ENCODE peak calls at places on chromosomes 13 and 19, in five cellular contexts. K is H1, R is mesenchymal stem cell, I is neuronal stem cell, G is H9. B is an unnamed sample.
A peak's percentile ranks its signal among the peaks of the same experiment; 100 is the strongest.

GRCh38 chr13:21573920-21574712 is 29.9 kb downstream of the MICU2 start:
- DNase-seq in K (no peak), R (no peak), I (no peak), G (no peak), B (no peak)

GRCh38 chr19:8146877-8147575 is 2.4 kb downstream of the FBN3 start:
- DNase-seq in K (no peak), R (no peak), I (no peak), G (no peak), B (no peak)

GRCh38 chr13:106602178-106602577 is 34.2 kb upstream of the ARGLU1 start:
- DNase-seq in K (no peak), R (no peak), I (no peak), G (no peak), B (no peak)

GRCh38 chr13:42375663-42376062 is 103.7 kb downstream of the AKAP11 start:
- DNase-seq in K (no peak), R (no peak), I (no peak), G (no peak), B (no peak)

GRCh38 chr13:80132741-80133601 is 208.0 kb downstream of the SPRY2 start:
- DNase-seq in K (no peak), R (peak; percentile 93), I (no peak), G (no peak), B (no peak)

GRCh38 chr19:52535831-52536800 is 8.6 kb downstream of the ZNF808 start:
- DNase-seq in K (peak; percentile 92), R (peak; percentile 77), I (peak; percentile 82), G (peak; percentile 93), B (peak; percentile 80)

GRCh38 chr19:38666662-38667448 is 19.4 kb downstream of the ACTN4 start:
- DNase-seq in K (no peak), R (peak; percentile 95), I (peak; percentile 70), G (no peak), B (no peak)

GRCh38 chr13:71493189-71493588 is 373.8 kb downstream of the DACH1 start:
- DNase-seq in K (no peak), R (no peak), I (no peak), G (no peak), B (no peak)

GRCh38 chr19:33781996-33782395 is 14.7 kb upstream of the KCTD15 start:
- DNase-seq in K (no peak), R (no peak), I (no peak), G (no peak), B (no peak)

GRCh38 chr19:55080915-55081772 is 5.5 kb downstream of the EPS8L1 start:
- DNase-seq in K (peak; percentile 99), R (peak; percentile 81), I (no peak), G (peak; percentile 99), B (peak; percentile 67)

GRCh38 chr13:27933580-27934328 is 14.0 kb downstream of the PDX1 start:
- DNase-seq in K (no peak), R (no peak), I (no peak), G (no peak), B (no peak)

GRCh38 chr13:23753523-23753922 is 135.7 kb downstream of the MIPEP start:
- DNase-seq in K (no peak), R (peak; percentile 62), I (no peak), G (no peak), B (no peak)

GRCh38 chr13:95573226-95573625 is 20.7 kb downstream of the CLDN10 start:
- DNase-seq in K (no peak), R (no peak), I (no peak), G (no peak), B (no peak)

GRCh38 chr19:14127176-14127575 is 9.2 kb downstream of the ASF1B start:
- DNase-seq in K (no peak), R (no peak), I (no peak), G (no peak), B (no peak)

GRCh38 chr13:114130708-114131580 is 1.5 kb downstream of the RASA3 start:
- DNase-seq in K (no peak), R (peak; percentile 97), I (no peak), G (peak; percentile 55), B (no peak)

GRCh38 chr13:28864544-28864943 is 44.4 kb downstream of the MTUS2 start:
- DNase-seq in K (no peak), R (no peak), I (no peak), G (no peak), B (no peak)

GRCh38 chr19:18173572-18174294 is at the start of gene IFI30:
- DNase-seq in K (peak; percentile 84), R (peak; percentile 69), I (no peak), G (peak; percentile 89), B (peak; percentile 57)

GRCh38 chr13:113820813-113821651 is 42.8 kb downstream of the GAS6 start:
- DNase-seq in K (no peak), R (peak; percentile 99), I (no peak), G (no peak), B (peak; percentile 33)

GRCh38 chr13:42968906-42969305 is 23.1 kb downstream of the EPSTI1 start:
- DNase-seq in K (peak; percentile 67), R (no peak), I (no peak), G (peak; percentile 77), B (peak; percentile 91)

GRCh38 chr13:97233499-97233898 is 11.4 kb downstream of the MBNL2 start:
- DNase-seq in K (no peak), R (no peak), I (no peak), G (no peak), B (no peak)

GRCh38 chr13:21997726-21998125 is 326.9 kb downstream of the FGF9 start:
- DNase-seq in K (no peak), R (no peak), I (no peak), G (no peak), B (no peak)

GRCh38 chr19:10961763-10962536 is 1.1 kb downstream of the SMARCA4 start:
- DNase-seq in K (no peak), R (peak; percentile 43), I (peak; percentile 35), G (no peak), B (no peak)

GRCh38 chr19:44607049-44607448 is 6.3 kb upstream of the IGSF23 start:
- DNase-seq in K (no peak), R (peak; percentile 28), I (no peak), G (no peak), B (peak; percentile 87)

GRCh38 chr13:42729857-42730402 is 51.5 kb upstream of the FAM216B start:
- DNase-seq in K (no peak), R (no peak), I (no peak), G (no peak), B (no peak)

GRCh38 chr19:38769635-38770211 is 3.6 kb downstream of the LGALS7 start:
- DNase-seq in K (peak; percentile 93), R (peak; percentile 24), I (no peak), G (peak; percentile 85), B (peak; percentile 84)

GRCh38 chr13:51212808-51213728 is 9.1 kb upstream of the FAM124A start:
- DNase-seq in K (peak; percentile 23), R (no peak), I (no peak), G (no peak), B (no peak)

GRCh38 chr19:31742249-31742648 is 393.0 kb upstream of the TSHZ3 start:
- DNase-seq in K (no peak), R (no peak), I (no peak), G (no peak), B (no peak)

GRCh38 chr13:26967119-26968038 is 204.2 kb downstream of the USP12 start:
- DNase-seq in K (no peak), R (peak; percentile 63), I (no peak), G (no peak), B (no peak)

GRCh38 chr13:72931311-72931710 is 127.5 kb upstream of the KLF5 start:
- DNase-seq in K (no peak), R (no peak), I (no peak), G (no peak), B (no peak)

GRCh38 chr19:887072-887471 is 5.9 kb downstream of the MED16 start:
- DNase-seq in K (no peak), R (peak; percentile 76), I (no peak), G (no peak), B (no peak)

GRCh38 chr19:36999313-36999712 is 78.9 kb upstream of the ZNF420 start:
- DNase-seq in K (no peak), R (no peak), I (no peak), G (no peak), B (peak; percentile 1)

DNA sequence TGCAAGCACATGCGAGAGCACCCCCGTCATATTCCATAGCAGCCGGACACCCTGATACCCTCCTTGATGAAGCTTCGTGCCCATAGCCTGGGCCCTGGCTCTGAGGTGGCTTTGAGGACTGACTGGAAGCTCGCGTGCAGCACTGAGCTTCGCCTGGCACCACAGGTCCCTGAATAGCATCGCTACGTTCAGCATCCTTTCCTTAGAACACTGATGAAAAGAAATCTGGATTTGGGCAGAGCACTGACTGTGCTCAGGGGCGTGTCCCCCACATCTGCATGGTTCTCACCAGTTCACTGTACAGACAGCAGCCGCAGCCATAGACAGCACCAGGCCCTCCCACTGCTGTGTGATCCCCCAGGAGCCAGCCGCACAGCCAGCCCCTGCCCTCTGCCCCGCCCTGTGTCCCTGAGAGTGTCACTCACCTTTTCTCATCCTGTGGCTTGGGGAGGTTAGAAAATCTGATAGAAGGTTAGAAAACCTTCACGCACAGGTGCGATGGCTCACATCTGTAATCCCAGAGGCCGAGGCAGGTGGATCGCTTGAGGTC is 49.3 kb upstream of the SPACA7 start:
- DNase-seq in K (no peak), R (no peak), I (no peak), G (no peak), B (no peak)
- H2BK12ac ChIP-seq in K (peak overlapping the region; percentile 39), R (no peak overlapping the region), I (peak overlapping the region; percentile 60), G (no peak overlapping the region), B (no peak overlapping the region)

GRCh38 chr19:12965017-12965811 is 4.2 kb upstream of the DAND5 start:
- DNase-seq in K (peak; percentile 97), R (peak; percentile 74), I (peak; percentile 72), G (peak; percentile 92), B (peak; percentile 77)
- H2AK5ac ChIP-seq in K (no peak overlapping the region), R (no peak overlapping the region), I (no peak overlapping the region), G (no peak overlapping the region), B (no peak overlapping the region)

GRCh38 chr19:6586056-6586455 is 4.9 kb downstream of the CD70 start:
- DNase-seq in K (no peak), R (no peak), I (no peak), G (no peak), B (no peak)

GRCh38 chr19:6586726-6587092 is 4.2 kb downstream of the CD70 start:
- DNase-seq in K (no peak), R (no peak), I (no peak), G (no peak), B (no peak)

GRCh38 chr19:6587998-6588507 is 2.9 kb downstream of the CD70 start:
- DNase-seq in K (peak; percentile 45), R (no peak), I (no peak), G (no peak), B (no peak)

GRCh38 chr19:6588508-6589345 is 2.2 kb downstream of the CD70 start:
- DNase-seq in K (no peak), R (no peak), I (no peak), G (no peak), B (no peak)

GRCh38 chr19:6587093-6587820 is 3.7 kb downstream of the CD70 start:
- DNase-seq in K (peak; percentile 56), R (no peak), I (no peak), G (peak; percentile 72), B (no peak)
- H2BK12ac ChIP-seq in K (peak overlapping the region; percentile 98), R (no peak overlapping the region), I (no peak overlapping the region), G (no peak overlapping the region), B (no peak overlapping the region)

GRCh38 chr19:16248380-16249023 is 50.8 kb downstream of the AP1M1 start:
- DNase-seq in K (no peak), R (no peak), I (no peak), G (no peak), B (no peak)
- H2AK5ac ChIP-seq in K (no peak overlapping the region), R (no peak overlapping the region), I (no peak overlapping the region), G (no peak overlapping the region), B (no peak overlapping the region)